ENCODE peak calls at places on chromosome 7, in eight cellular contexts. One of them, this sample, is unnamed. For H3K4me1, the result is how much of the 10 kb centered on the place peaks cover.

GRCh38 chr7:69429817-69430501 is 168.3 kb upstream of the AUTS2 start:
- DNase-seq in right lobe of liver: no peak
- DNase-seq in cardiac muscle cell: no peak
- DNase-seq in CD4-positive, alpha-beta memory T cell: no peak
- DNase-seq in SJSA1: no peak
- DNase-seq in fibroblast of lung: peak
- DNase-seq in hepatocyte: peak
- DNase-seq in psoas muscle: peak
- DNase-seq in this sample: peak

GRCh38 chr7:151483700-151483960 is 36.1 kb downstream of the RHEB start:
- DNase-seq in SJSA1: no peak
- DNase-seq in CD4-positive, alpha-beta memory T cell: no peak
- DNase-seq in cardiac muscle cell: no peak
- DNase-seq in hepatocyte: no peak
- DNase-seq in fibroblast of lung: no peak
- DNase-seq in right lobe of liver: no peak
- DNase-seq in psoas muscle: no peak
- DNase-seq in this sample: no peak

GRCh38 chr7:39535720-39536119 is 30.5 kb upstream of the YAE1 start:
- DNase-seq in fibroblast of lung: no peak
- DNase-seq in hepatocyte: no peak
- DNase-seq in cardiac muscle cell: no peak
- DNase-seq in right lobe of liver: no peak
- DNase-seq in psoas muscle: no peak
- DNase-seq in CD4-positive, alpha-beta memory T cell: no peak
- DNase-seq in SJSA1: no peak
- DNase-seq in this sample: no peak

GRCh38 chr7:101728128-101728527 is 89.3 kb upstream of the CUX1 start:
- DNase-seq in CD4-positive, alpha-beta memory T cell: no peak
- DNase-seq in psoas muscle: no peak
- DNase-seq in hepatocyte: no peak
- DNase-seq in fibroblast of lung: no peak
- DNase-seq in right lobe of liver: no peak
- DNase-seq in SJSA1: no peak
- DNase-seq in cardiac muscle cell: no peak
- DNase-seq in this sample: no peak

GRCh38 chr7:132575987-132576722 is at the start of gene PLXNA4:
- DNase-seq in CD4-positive, alpha-beta memory T cell: no peak
- DNase-seq in SJSA1: no peak
- DNase-seq in fibroblast of lung: peak
- DNase-seq in cardiac muscle cell: peak
- DNase-seq in psoas muscle: no peak
- DNase-seq in right lobe of liver: no peak
- DNase-seq in hepatocyte: peak
- DNase-seq in this sample: peak

GRCh38 chr7:116257156-116257555 is 46.8 kb downstream of the TES start:
- DNase-seq in psoas muscle: no peak
- DNase-seq in CD4-positive, alpha-beta memory T cell: no peak
- DNase-seq in cardiac muscle cell: no peak
- DNase-seq in right lobe of liver: no peak
- DNase-seq in hepatocyte: no peak
- DNase-seq in fibroblast of lung: no peak
- DNase-seq in SJSA1: no peak
- DNase-seq in this sample: no peak

GRCh38 chr7:66162622-66163021 is 42.5 kb upstream of the TPST1 start:
- DNase-seq in psoas muscle: no peak
- DNase-seq in cardiac muscle cell: no peak
- DNase-seq in right lobe of liver: no peak
- DNase-seq in SJSA1: no peak
- DNase-seq in fibroblast of lung: no peak
- DNase-seq in hepatocyte: no peak
- DNase-seq in CD4-positive, alpha-beta memory T cell: no peak
- DNase-seq in this sample: no peak

GRCh38 chr7:132154695-132155471 is 421.4 kb downstream of the PLXNA4 start:
- DNase-seq in right lobe of liver: no peak
- DNase-seq in SJSA1: no peak
- DNase-seq in cardiac muscle cell: no peak
- DNase-seq in psoas muscle: no peak
- DNase-seq in CD4-positive, alpha-beta memory T cell: no peak
- DNase-seq in fibroblast of lung: no peak
- DNase-seq in hepatocyte: no peak
- DNase-seq in this sample: no peak

GRCh38 chr7:27173412-27174076 is 576 bp downstream of the HOXA10 start:
- DNase-seq in hepatocyte: no peak
- DNase-seq in right lobe of liver: peak
- DNase-seq in fibroblast of lung: no peak
- DNase-seq in CD4-positive, alpha-beta memory T cell: no peak
- DNase-seq in SJSA1: no peak
- DNase-seq in cardiac muscle cell: no peak
- DNase-seq in psoas muscle: no peak
- DNase-seq in this sample: peak

GRCh38 chr7:55100172-55100961 is 81.5 kb downstream of the EGFR start:
- DNase-seq in right lobe of liver: no peak
- DNase-seq in CD4-positive, alpha-beta memory T cell: no peak
- DNase-seq in hepatocyte: no peak
- DNase-seq in fibroblast of lung: peak
- DNase-seq in psoas muscle: peak
- DNase-seq in cardiac muscle cell: no peak
- DNase-seq in SJSA1: no peak
- DNase-seq in this sample: peak

GRCh38 chr7:110891197-110891596 is 199.7 kb upstream of the LRRN3 start:
- DNase-seq in right lobe of liver: no peak
- DNase-seq in cardiac muscle cell: no peak
- DNase-seq in CD4-positive, alpha-beta memory T cell: no peak
- DNase-seq in hepatocyte: no peak
- DNase-seq in SJSA1: no peak
- DNase-seq in psoas muscle: no peak
- DNase-seq in fibroblast of lung: no peak
- DNase-seq in this sample: no peak

GRCh38 chr7:65820287-65820950 is 52.5 kb upstream of the VKORC1L1 start:
- DNase-seq in hepatocyte: no peak
- DNase-seq in right lobe of liver: no peak
- DNase-seq in fibroblast of lung: peak
- DNase-seq in cardiac muscle cell: no peak
- DNase-seq in CD4-positive, alpha-beta memory T cell: no peak
- DNase-seq in SJSA1: no peak
- DNase-seq in psoas muscle: no peak
- DNase-seq in this sample: no peak

GRCh38 chr7:105017263-105018051 is 3.5 kb downstream of the KMT2E start:
- DNase-seq in CD4-positive, alpha-beta memory T cell: no peak
- DNase-seq in SJSA1: no peak
- DNase-seq in hepatocyte: no peak
- DNase-seq in cardiac muscle cell: no peak
- DNase-seq in right lobe of liver: no peak
- DNase-seq in psoas muscle: no peak
- DNase-seq in fibroblast of lung: no peak
- DNase-seq in this sample: no peak

GRCh38 chr7:70082026-70082655 is 483.9 kb downstream of the AUTS2 start:
- DNase-seq in CD4-positive, alpha-beta memory T cell: no peak
- DNase-seq in hepatocyte: no peak
- DNase-seq in fibroblast of lung: peak
- DNase-seq in psoas muscle: no peak
- DNase-seq in cardiac muscle cell: no peak
- DNase-seq in SJSA1: no peak
- DNase-seq in right lobe of liver: no peak
- DNase-seq in this sample: no peak

GRCh38 chr7:159022238-159022993 is 122.3 kb downstream of the VIPR2 start:
- DNase-seq in fibroblast of lung: no peak
- DNase-seq in hepatocyte: peak
- DNase-seq in CD4-positive, alpha-beta memory T cell: no peak
- DNase-seq in SJSA1: no peak
- DNase-seq in psoas muscle: no peak
- DNase-seq in cardiac muscle cell: no peak
- DNase-seq in right lobe of liver: no peak
- DNase-seq in this sample: no peak

GRCh38 chr7:141949068-141949467 is 2.3 kb upstream of the CLEC5A start:
- DNase-seq in right lobe of liver: no peak
- DNase-seq in cardiac muscle cell: no peak
- DNase-seq in CD4-positive, alpha-beta memory T cell: no peak
- DNase-seq in fibroblast of lung: no peak
- DNase-seq in hepatocyte: no peak
- DNase-seq in SJSA1: no peak
- DNase-seq in psoas muscle: no peak
- DNase-seq in this sample: no peak

GRCh38 chr7:141950796-141951195 is 4.0 kb upstream of the CLEC5A start:
- DNase-seq in cardiac muscle cell: no peak
- DNase-seq in hepatocyte: no peak
- DNase-seq in right lobe of liver: no peak
- DNase-seq in SJSA1: no peak
- DNase-seq in fibroblast of lung: no peak
- DNase-seq in psoas muscle: no peak
- DNase-seq in CD4-positive, alpha-beta memory T cell: no peak
- DNase-seq in this sample: no peak

GRCh38 chr7:141956084-141956483 is 9.3 kb upstream of the CLEC5A start:
- DNase-seq in psoas muscle: no peak
- DNase-seq in fibroblast of lung: no peak
- DNase-seq in hepatocyte: no peak
- DNase-seq in SJSA1: no peak
- DNase-seq in CD4-positive, alpha-beta memory T cell: no peak
- DNase-seq in cardiac muscle cell: no peak
- DNase-seq in right lobe of liver: no peak
- DNase-seq in this sample: no peak

DNA sequence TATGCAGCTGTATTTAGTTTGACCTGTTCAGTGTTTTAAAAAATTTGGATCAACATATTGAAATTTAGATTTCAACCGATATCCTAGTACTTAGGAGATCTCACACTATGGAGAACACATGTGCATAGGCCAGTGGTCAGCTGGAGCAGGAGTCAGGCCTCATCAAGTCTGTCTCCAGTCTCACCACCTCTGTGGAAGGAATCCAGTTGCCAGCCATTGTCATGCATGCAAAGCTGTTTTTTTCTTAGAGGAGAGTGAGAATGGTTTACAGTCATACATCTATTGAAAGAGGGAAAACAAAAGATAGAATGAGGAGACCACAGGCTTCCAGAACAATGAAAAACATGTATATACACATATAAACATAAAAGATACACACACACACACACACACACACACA is 7.6 kb upstream of the CLEC5A start:
- DNase-seq in psoas muscle: no peak
- DNase-seq in fibroblast of lung: no peak
- DNase-seq in SJSA1: no peak
- DNase-seq in CD4-positive, alpha-beta memory T cell: no peak
- DNase-seq in cardiac muscle cell: no peak
- DNase-seq in hepatocyte: no peak
- DNase-seq in right lobe of liver: no peak
- DNase-seq in this sample: no peak
- H3K4me1 ChIP-seq in psoas muscle: under half
- H3K4me1 ChIP-seq in fibroblast of lung: under half
- H3K4me1 ChIP-seq in SJSA1: under half
- H3K4me1 ChIP-seq in CD4-positive, alpha-beta memory T cell: under half
- H3K4me1 ChIP-seq in cardiac muscle cell: under half
- H3K4me1 ChIP-seq in hepatocyte: under half
- H3K4me1 ChIP-seq in right lobe of liver: under half
- H3K4me1 ChIP-seq in this sample: under half

DNA sequence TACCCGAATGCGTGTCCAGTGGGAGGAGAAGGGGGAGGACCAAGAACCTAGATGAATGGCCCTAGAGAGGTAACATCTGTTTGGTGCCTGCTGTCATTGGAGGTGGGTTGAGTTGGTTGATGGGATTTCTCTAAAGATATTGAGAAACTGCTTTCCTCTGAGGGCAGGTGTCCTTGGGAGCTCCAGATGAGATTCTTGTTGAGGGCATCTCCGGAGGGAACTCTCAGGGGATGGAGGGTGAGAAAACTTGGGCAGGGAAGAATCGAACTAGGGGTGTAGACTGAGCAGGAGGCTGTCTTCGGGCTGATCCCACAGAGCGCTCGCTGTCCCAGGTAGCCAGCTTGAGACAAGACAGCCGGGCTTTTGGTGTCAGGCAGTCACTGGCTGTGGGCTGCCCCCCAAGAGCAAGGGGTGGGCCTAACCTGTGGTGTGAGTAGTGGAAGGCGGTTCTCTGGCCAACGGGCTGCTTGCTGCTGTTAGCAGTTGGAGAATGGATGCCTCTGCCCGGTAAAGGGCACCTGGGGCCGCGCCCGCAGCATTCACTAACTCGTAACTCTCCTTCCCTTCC is 3.7 kb downstream of the IRF5 start:
- DNase-seq in SJSA1: peak
- DNase-seq in right lobe of liver: no peak
- DNase-seq in psoas muscle: no peak
- DNase-seq in hepatocyte: no peak
- DNase-seq in fibroblast of lung: no peak
- DNase-seq in cardiac muscle cell: no peak
- DNase-seq in CD4-positive, alpha-beta memory T cell: no peak
- DNase-seq in this sample: no peak
- H3K4me3 ChIP-seq in SJSA1: no peak
- H3K4me3 ChIP-seq in right lobe of liver: no peak
- H3K4me3 ChIP-seq in psoas muscle: no peak
- H3K4me3 ChIP-seq in hepatocyte: no peak
- H3K4me3 ChIP-seq in fibroblast of lung: no peak
- H3K4me3 ChIP-seq in cardiac muscle cell: no peak
- H3K4me3 ChIP-seq in CD4-positive, alpha-beta memory T cell: no peak
- H3K4me3 ChIP-seq in this sample: no peak

DNA sequence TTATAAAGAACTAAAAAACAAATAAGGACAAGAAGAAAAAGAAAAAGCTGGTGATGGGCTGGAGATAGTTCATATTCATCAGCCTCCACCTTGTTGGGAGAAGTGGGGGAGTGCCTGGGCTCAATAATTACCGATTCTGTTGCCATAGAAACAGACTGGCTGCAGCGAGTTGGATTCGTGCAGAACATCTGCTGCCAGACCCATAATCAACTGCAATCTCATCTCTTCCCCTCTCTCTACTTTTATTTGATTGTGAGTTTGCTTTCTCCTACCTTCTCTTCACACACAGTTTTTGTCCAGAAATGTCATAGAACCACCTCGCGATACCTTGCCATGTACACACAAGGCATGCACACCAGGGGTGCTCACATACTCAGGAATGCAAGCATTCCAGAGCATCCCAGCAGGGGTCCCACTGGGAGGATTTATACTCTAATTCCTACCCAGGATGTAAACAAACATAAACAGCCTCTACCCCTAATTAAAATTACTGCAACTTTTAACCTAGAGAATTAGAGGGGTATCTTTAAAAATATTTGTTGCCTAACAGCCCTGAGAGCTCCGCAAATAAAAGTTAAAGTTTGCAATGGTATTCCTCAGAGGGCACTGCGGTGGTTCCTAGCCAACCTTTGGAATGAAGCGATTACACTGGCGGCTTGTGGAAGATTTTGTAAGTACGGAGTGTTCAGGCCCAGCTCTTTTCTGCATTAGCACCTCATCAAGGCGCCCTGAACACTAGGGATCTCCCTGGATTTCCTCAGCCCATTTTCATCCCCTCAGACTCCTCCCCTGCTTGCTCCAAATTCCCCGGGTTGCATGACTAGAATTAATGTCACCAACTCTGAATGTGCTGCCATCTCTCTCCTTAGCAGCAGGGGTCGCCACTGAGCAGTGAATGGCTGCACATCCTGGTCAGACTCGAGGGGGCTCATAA is 262.4 kb upstream of the AOAH start:
- DNase-seq in psoas muscle: peak
- DNase-seq in fibroblast of lung: peak
- DNase-seq in hepatocyte: peak
- DNase-seq in right lobe of liver: peak
- DNase-seq in CD4-positive, alpha-beta memory T cell: peak
- DNase-seq in cardiac muscle cell: peak
- DNase-seq in SJSA1: peak
- DNase-seq in this sample: peak
- H3K27ac ChIP-seq in psoas muscle: no peak
- H3K27ac ChIP-seq in fibroblast of lung: no peak
- H3K27ac ChIP-seq in hepatocyte: no peak
- H3K27ac ChIP-seq in right lobe of liver: no peak
- H3K27ac ChIP-seq in CD4-positive, alpha-beta memory T cell: no peak
- H3K27ac ChIP-seq in cardiac muscle cell: no peak
- H3K27ac ChIP-seq in SJSA1: no peak
- H3K27ac ChIP-seq in this sample: no peak

GRCh38 chr7:36185092-36185491 is 32.0 kb downstream of the EEPD1 start:
- DNase-seq in right lobe of liver: no peak
- DNase-seq in SJSA1: no peak
- DNase-seq in CD4-positive, alpha-beta memory T cell: no peak
- DNase-seq in fibroblast of lung: no peak
- DNase-seq in psoas muscle: no peak
- DNase-seq in cardiac muscle cell: no peak
- DNase-seq in hepatocyte: no peak
- DNase-seq in this sample: no peak
- H3K4me1 ChIP-seq in right lobe of liver: under half
- H3K4me1 ChIP-seq in SJSA1: under half
- H3K4me1 ChIP-seq in CD4-positive, alpha-beta memory T cell: under half
- H3K4me1 ChIP-seq in fibroblast of lung: under half
- H3K4me1 ChIP-seq in psoas muscle: half or more
- H3K4me1 ChIP-seq in cardiac muscle cell: under half
- H3K4me1 ChIP-seq in hepatocyte: under half
- H3K4me1 ChIP-seq in this sample: under half